ENCODE peak calls at places on chromosomes 6 and 20, in seven cellular contexts. K is lower lobe of right lung; R is naive B cell; N is effector memory CD8-positive, alpha-beta T cell; A is heart right ventricle; Q is activated naive CD8-positive, alpha-beta T cell treated with anti-CD3 and anti-CD28 coated beads, Interleukin-2, amount 50 U/mL, for 24 hours; W is upper lobe of right lung. E is an unnamed sample.

GRCh38 chr6:95365454-95365853 is 211.9 kb upstream of the MANEA start:
- ATAC-seq in R (no peak), W (no peak), N (no peak), Q (no peak), A (no peak), K (no peak), E (no peak)

GRCh38 chr6:109304284-109305015 is 77.8 kb downstream of the CD164 start:
- ATAC-seq in Q (peak), W (peak), A (no peak), R (peak), N (no peak), K (peak), E (no peak)

GRCh38 chr6:125823180-125823579 is 32.4 kb downstream of the NCOA7 start:
- ATAC-seq in N (no peak), R (no peak), Q (no peak), A (no peak), K (no peak), W (no peak), E (no peak)

GRCh38 chr6:14360565-14360964 is 243.0 kb downstream of the CD83 start:
- ATAC-seq in R (no peak), N (no peak), K (no peak), W (no peak), A (peak), Q (no peak), E (no peak)

GRCh38 chr6:55652429-55652828 is 73.4 kb upstream of the HMGCLL1 start:
- ATAC-seq in W (no peak), Q (no peak), A (no peak), K (no peak), R (no peak), N (no peak), E (no peak)

GRCh38 chr6:129776542-129776941 is 66.6 kb upstream of the ARHGAP18 start:
- ATAC-seq in N (no peak), A (no peak), W (no peak), Q (no peak), R (no peak), K (no peak), E (no peak)

GRCh38 chr6:21151178-21151956 is 442.2 kb upstream of the SOX4 start:
- ATAC-seq in R (no peak), Q (no peak), W (no peak), N (no peak), A (no peak), K (no peak), E (no peak)

GRCh38 chr6:142896732-142897131 is 48.2 kb downstream of the HIVEP2 start:
- ATAC-seq in W (no peak), R (no peak), K (no peak), A (no peak), Q (peak), N (no peak), E (no peak)

GRCh38 chr6:137147195-137147594 is 26.2 kb downstream of the IL22RA2 start:
- ATAC-seq in W (no peak), A (no peak), Q (no peak), R (no peak), N (no peak), K (no peak), E (no peak)

GRCh38 chr6:57207872-57208271 is 14.2 kb downstream of the RAB23 start:
- ATAC-seq in Q (peak), W (no peak), N (no peak), A (no peak), K (no peak), R (no peak), E (no peak)

GRCh38 chr6:42502990-42503389 is 51.3 kb upstream of the TRERF1 start:
- ATAC-seq in K (no peak), R (no peak), W (no peak), A (no peak), Q (peak), N (no peak), E (no peak)

GRCh38 chr6:23306251-23306950 is 737.0 kb downstream of the HDGFL1 start:
- ATAC-seq in A (no peak), N (no peak), Q (no peak), W (no peak), R (no peak), K (no peak), E (no peak)

GRCh38 chr6:32369678-32370077 is 2.0 kb downstream of the TSBP1 start:
- ATAC-seq in A (no peak), Q (peak), W (no peak), K (no peak), R (no peak), N (no peak), E (no peak)

GRCh38 chr20:35674921-35675320 is 10.2 kb upstream of the CPNE1 start:
- ATAC-seq in W (no peak), A (no peak), Q (no peak), N (no peak), R (no peak), K (no peak), E (no peak)

GRCh38 chr6:45494734-45495133 is 117.0 kb upstream of the SUPT3H start:
- ATAC-seq in R (no peak), A (no peak), Q (peak), N (peak), W (no peak), K (no peak), E (no peak)

GRCh38 chr6:111791415-111791814 is 81.8 kb downstream of the FYN start:
- ATAC-seq in N (no peak), A (no peak), R (no peak), W (no peak), K (no peak), Q (no peak), E (no peak)

GRCh38 chr6:170110201-170111140 is 180.4 kb downstream of the DLL1 start:
- ATAC-seq in N (no peak), K (no peak), Q (no peak), W (no peak), R (no peak), A (peak), E (no peak)